ENCODE peak calls at places on chromosomes 4 and X, in five cellular contexts. W is IMR-90, G is brain microvascular endothelial cell, M is keratinocyte, C is Karpas-422. P is an unnamed sample.

GRCh38 chrX:129825746-129826505 is 17.8 kb downstream of the ZDHHC9 start:
- DNase-seq in C (no peak), G (no peak), M (no peak), W (no peak), P (no peak)

GRCh38 chr4:16896871-16897270 is 1.6 kb downstream of the LDB2 start:
- DNase-seq in C (no peak), M (no peak), G (peak; percentile 37), W (peak; percentile 86), P (no peak)

GRCh38 chrX:149829751-149830191 is 48.0 kb downstream of the MAGEA9 start:
- DNase-seq in W (peak; percentile 24), M (peak; percentile 54), G (peak; percentile 71), C (no peak), P (peak; percentile 68)

GRCh38 chrX:17738002-17738713 is 865 bp downstream of the SCML1 start:
- DNase-seq in M (no peak), G (peak; percentile 4), C (no peak), W (peak; percentile 24), P (no peak)

GRCh38 chrX:68599256-68600152 is 48.0 kb upstream of the STARD8 start:
- DNase-seq in C (peak; percentile 51), M (no peak), G (peak; percentile 22), W (peak; percentile 4), P (no peak)

GRCh38 chr4:7124643-7125442 is 57.0 kb upstream of the GRPEL1 start:
- DNase-seq in M (no peak), W (peak; percentile 95), G (peak; percentile 90), C (peak; percentile 71), P (peak; percentile 50)

GRCh38 chr4:52982246-52982950 is 120.3 kb downstream of the RASL11B start:
- DNase-seq in C (peak; percentile 53), W (peak; percentile 73), G (peak; percentile 53), M (no peak), P (no peak)

GRCh38 chr4:110837896-110838450 is 215.1 kb upstream of the PITX2 start:
- DNase-seq in G (no peak), M (no peak), C (no peak), W (no peak), P (no peak)

GRCh38 chr4:121256346-121256745 is 92.2 kb upstream of the TNIP3 start:
- DNase-seq in W (peak; percentile 80), G (peak; percentile 84), C (no peak), M (no peak), P (peak; percentile 56)

GRCh38 chrX:143571521-143571920 is 54.2 kb upstream of the SPANXN3 start:
- DNase-seq in W (no peak), G (peak; percentile 5), M (no peak), C (no peak), P (no peak)

GRCh38 chrX:77900688-77901087 is 1.4 kb downstream of the COX7B start:
- DNase-seq in M (no peak), C (no peak), G (no peak), W (no peak), P (no peak)
- H3K27ac ChIP-seq in M (peak overlapping the region; percentile 91), C (peak overlapping the region; percentile 88), G (no peak overlapping the region), W (no peak overlapping the region), P (peak overlapping the region; percentile 81)

GRCh38 chrX:27675493-27675892 is 85.3 kb downstream of the DCAF8L2 start:
- DNase-seq in W (peak; percentile 16), G (peak; percentile 16), M (peak; percentile 68), C (no peak), P (peak; percentile 63)
- H3K27ac ChIP-seq in W (no peak overlapping the region), G (no peak overlapping the region), M (peak overlapping the region; percentile 11), C (no peak overlapping the region), P (peak overlapping the region; percentile 44)

GRCh38 chrX:136032370-136032769 is 47.1 kb downstream of the SLC9A6 start:
- DNase-seq in C (no peak), M (no peak), W (no peak), G (no peak), P (no peak)
- H3K27ac ChIP-seq in C (no peak overlapping the region), M (no peak overlapping the region), W (no peak overlapping the region), G (no peak overlapping the region), P (no peak overlapping the region)

GRCh38 chr4:153220709-153221367 is 16.6 kb downstream of the TRIM2 start:
- DNase-seq in G (no peak), C (no peak), M (no peak), W (peak; percentile 64), P (no peak)
- H3K27ac ChIP-seq in G (no peak overlapping the region), C (no peak overlapping the region), M (no peak overlapping the region), W (peak overlapping the region; percentile 36), P (no peak overlapping the region)

GRCh38 chr4:156347412-156348075 is 393.9 kb upstream of the CTSO start:
- DNase-seq in M (no peak), C (no peak), G (peak; percentile 52), W (peak; percentile 64), P (no peak)
- H3K27ac ChIP-seq in M (no peak overlapping the region), C (no peak overlapping the region), G (no peak overlapping the region), W (no peak overlapping the region), P (peak overlapping the region; percentile 11)

DNA sequence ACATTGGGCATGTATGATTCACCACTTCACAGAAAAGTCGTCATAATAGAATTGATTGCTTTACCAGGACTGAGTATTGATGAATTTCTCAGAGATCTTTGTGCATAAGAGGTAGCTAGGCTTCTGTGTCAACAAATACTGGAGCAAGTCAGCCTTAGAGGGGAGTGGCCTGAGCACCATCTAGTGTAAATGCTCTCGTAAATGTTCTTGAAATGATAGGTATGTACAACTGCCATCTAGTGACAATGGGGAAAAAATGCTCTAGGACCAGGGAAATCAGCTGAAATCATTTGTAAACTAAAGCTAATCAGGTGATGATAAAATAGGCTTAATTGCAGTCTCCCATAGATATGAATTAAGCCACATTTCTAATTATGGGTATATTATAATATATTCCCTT is 309.4 kb upstream of the FMR1 start:
- DNase-seq in C (peak; percentile 43), G (no peak), M (no peak), W (no peak), P (no peak)
- H3K27ac ChIP-seq in C (no peak overlapping the region), G (no peak overlapping the region), M (no peak overlapping the region), W (no peak overlapping the region), P (no peak overlapping the region)

DNA sequence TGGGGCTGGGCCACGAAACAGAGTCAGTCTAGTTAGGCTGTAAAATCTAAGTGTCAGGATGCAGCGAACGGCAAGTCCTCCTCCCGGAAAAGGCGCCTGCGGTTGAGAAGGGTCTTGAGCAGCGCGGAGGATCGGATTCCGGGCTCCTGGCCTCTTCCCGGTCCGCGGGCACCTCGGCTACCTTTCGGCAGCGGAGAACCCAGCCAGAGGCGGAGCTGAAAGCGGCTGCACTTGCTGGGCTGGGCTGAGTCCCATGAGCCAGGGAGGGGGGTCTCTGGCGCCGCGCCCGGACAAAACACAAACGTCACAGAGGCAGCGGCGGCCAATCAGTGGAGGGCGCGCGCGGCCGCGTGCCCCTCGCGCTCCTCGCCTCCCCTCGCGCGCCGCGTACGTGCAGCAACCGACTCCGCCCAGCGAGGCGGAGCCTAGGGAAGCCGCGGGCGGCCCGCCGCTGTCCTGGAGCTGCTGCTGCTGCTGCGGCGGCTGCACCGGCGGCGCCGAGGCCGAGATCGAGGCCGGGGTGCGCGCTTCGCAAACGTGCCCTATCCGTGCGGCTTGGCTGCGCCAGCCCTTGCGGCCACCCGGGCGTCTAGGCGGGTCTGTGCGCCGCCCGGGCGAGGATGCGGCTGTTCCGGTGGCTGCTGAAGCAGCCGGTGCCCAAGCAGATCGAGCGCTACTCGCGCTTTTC is at the start of gene PDK3:
- DNase-seq in M (peak; percentile 4), C (peak; percentile 92), W (peak; percentile 77), G (peak; percentile 69), P (peak; percentile 20)
- H3K27ac ChIP-seq in M (peak within 1 kb of the TSS; percentile 61), C (no peak within 1 kb of the TSS), W (no peak within 1 kb of the TSS), G (no peak within 1 kb of the TSS), P (no peak within 1 kb of the TSS)

GRCh38 chrX:70172226-70172625 is 5.1 kb upstream of the DGAT2L6 start:
- DNase-seq in M (no peak), C (peak; percentile 47), W (peak; percentile 29), G (no peak), P (no peak)

GRCh38 chrX:70174754-70175153 is 2.5 kb upstream of the DGAT2L6 start:
- DNase-seq in C (no peak), W (peak; percentile 41), M (no peak), G (no peak), P (no peak)

GRCh38 chrX:70175338-70175737 is 1.9 kb upstream of the DGAT2L6 start:
- DNase-seq in C (no peak), M (no peak), W (no peak), G (no peak), P (no peak)

GRCh38 chrX:70172964-70173363 is 4.3 kb upstream of the DGAT2L6 start:
- DNase-seq in W (no peak), M (no peak), G (no peak), C (no peak), P (no peak)

DNA sequence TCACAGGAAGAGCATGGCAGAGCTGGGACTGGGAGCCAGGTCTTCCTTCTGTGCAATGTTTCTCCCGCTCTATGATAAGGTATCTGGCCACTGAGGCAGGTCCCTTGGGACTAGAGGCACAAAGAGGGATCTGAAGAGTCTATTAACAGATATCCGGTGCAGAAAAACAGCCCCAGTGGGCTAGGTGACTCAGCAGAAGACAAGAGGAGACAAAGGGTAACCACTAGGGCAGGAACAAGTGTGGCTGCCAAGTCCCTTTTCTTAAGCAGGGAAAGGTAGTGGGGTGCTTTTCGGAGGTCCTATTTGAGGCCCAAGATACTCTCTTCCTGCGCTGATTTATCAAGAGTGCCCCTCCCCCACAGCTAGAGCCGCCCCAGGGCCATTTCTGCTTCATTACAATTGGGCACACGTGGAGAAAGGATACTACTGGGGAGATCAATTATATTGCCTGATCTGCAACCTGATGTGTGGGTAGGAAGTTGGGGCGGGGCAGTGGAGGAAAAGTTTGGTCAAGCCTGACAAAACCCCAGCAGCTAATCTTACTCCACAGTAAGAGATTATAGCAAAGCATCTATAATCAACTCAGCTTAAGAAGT is at the start of gene DGAT2L6:
- DNase-seq in W (no peak), M (no peak), C (peak; percentile 77), G (no peak), P (no peak)
- H3K27ac ChIP-seq in W (no peak within 1 kb of the TSS), M (no peak within 1 kb of the TSS), C (peak within 1 kb of the TSS; percentile 71), G (no peak within 1 kb of the TSS), P (no peak within 1 kb of the TSS)

GRCh38 chr4:123807866-123808265 is 411.3 kb downstream of the SPRY1 start:
- DNase-seq in C (no peak), M (no peak), G (no peak), W (no peak), P (no peak)
- H3K27ac ChIP-seq in C (no peak overlapping the region), M (no peak overlapping the region), G (no peak overlapping the region), W (no peak overlapping the region), P (no peak overlapping the region)

GRCh38 chrX:43961699-43962098 is 11.5 kb downstream of the NDP start:
- DNase-seq in G (no peak), C (peak; percentile 56), M (no peak), W (no peak), P (no peak)

GRCh38 chrX:43962636-43963035 is 10.6 kb downstream of the NDP start:
- DNase-seq in M (no peak), C (no peak), G (no peak), W (no peak), P (no peak)

GRCh38 chrX:43968347-43968746 is 4.8 kb downstream of the NDP start:
- DNase-seq in W (no peak), G (no peak), M (no peak), C (no peak), P (no peak)

GRCh38 chrX:43964936-43965335 is 8.3 kb downstream of the NDP start:
- DNase-seq in G (no peak), W (no peak), M (no peak), C (no peak), P (no peak)

DNA sequence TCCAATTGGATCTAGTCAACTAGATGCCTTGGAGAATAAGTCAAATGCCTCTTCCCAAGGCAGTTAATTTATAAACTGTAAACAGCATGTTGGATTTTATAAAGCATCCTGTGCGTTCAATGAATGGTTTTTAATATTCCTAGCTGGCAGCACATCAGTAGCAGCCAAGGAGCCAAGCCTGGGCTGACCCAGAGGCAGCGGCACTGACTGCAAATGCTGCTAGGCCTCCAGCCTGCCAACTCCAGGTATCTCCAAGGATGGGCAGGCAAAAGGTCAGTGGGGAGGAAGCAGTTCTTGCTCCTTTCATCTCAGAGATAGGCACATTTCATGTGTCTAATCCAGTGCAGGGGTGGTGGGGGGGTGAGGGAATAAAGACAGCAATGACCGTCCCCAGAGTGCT is 9.5 kb downstream of the NDP start:
- DNase-seq in C (no peak), M (no peak), G (no peak), W (no peak), P (no peak)
- H3K27ac ChIP-seq in C (no peak overlapping the region), M (no peak overlapping the region), G (no peak overlapping the region), W (no peak overlapping the region), P (no peak overlapping the region)